ENCODE peak calls at places on chromosomes 3 and 15, in eight cellular contexts. One of them, this sample, is unnamed.

GRCh38 chr3:46905191-46905560 is 27.7 kb downstream of the PTH1R start:
- DNase-seq in A549: no peak
- DNase-seq in IMR-90: no peak
- DNase-seq in HCT116: no peak
- DNase-seq in K562: no peak
- DNase-seq in GM12878: no peak
- DNase-seq in H1: no peak
- DNase-seq in HepG2: no peak
- DNase-seq in this sample: no peak

GRCh38 chr3:128480278-128480677 is 12.7 kb downstream of the GATA2 start:
- DNase-seq in A549: no peak
- DNase-seq in IMR-90: no peak
- DNase-seq in HCT116: no peak
- DNase-seq in K562: no peak
- DNase-seq in GM12878: no peak
- DNase-seq in H1: no peak
- DNase-seq in HepG2: no peak
- DNase-seq in this sample: no peak

GRCh38 chr3:170458285-170458684 is 39.6 kb downstream of the CLDN11 start:
- DNase-seq in A549: no peak
- DNase-seq in IMR-90: no peak
- DNase-seq in HCT116: no peak
- DNase-seq in K562: no peak
- DNase-seq in GM12878: no peak
- DNase-seq in H1: peak
- DNase-seq in HepG2: no peak
- DNase-seq in this sample: no peak

GRCh38 chr15:69653846-69654245 is 201.2 kb downstream of the RPLP1 start:
- DNase-seq in A549: no peak
- DNase-seq in IMR-90: no peak
- DNase-seq in HCT116: no peak
- DNase-seq in K562: no peak
- DNase-seq in GM12878: no peak
- DNase-seq in H1: no peak
- DNase-seq in HepG2: no peak
- DNase-seq in this sample: no peak

GRCh38 chr3:194562986-194563385 is 70.2 kb downstream of the TMEM44 start:
- DNase-seq in A549: no peak
- DNase-seq in IMR-90: no peak
- DNase-seq in HCT116: no peak
- DNase-seq in K562: no peak
- DNase-seq in GM12878: no peak
- DNase-seq in H1: no peak
- DNase-seq in HepG2: no peak
- DNase-seq in this sample: no peak

GRCh38 chr15:70348581-70349344 is 251.0 kb upstream of the TLE3 start:
- DNase-seq in A549: no peak
- DNase-seq in IMR-90: no peak
- DNase-seq in HCT116: no peak
- DNase-seq in K562: no peak
- DNase-seq in GM12878: no peak
- DNase-seq in H1: no peak
- DNase-seq in HepG2: no peak
- DNase-seq in this sample: no peak

GRCh38 chr3:52056521-52056967 is at the start of gene DUSP7:
- DNase-seq in A549: peak
- DNase-seq in IMR-90: peak
- DNase-seq in HCT116: no peak
- DNase-seq in K562: peak
- DNase-seq in GM12878: no peak
- DNase-seq in H1: peak
- DNase-seq in HepG2: no peak
- DNase-seq in this sample: peak

GRCh38 chr3:121651684-121652083 is 9.0 kb downstream of the HCLS1 start:
- DNase-seq in A549: no peak
- DNase-seq in IMR-90: no peak
- DNase-seq in HCT116: no peak
- DNase-seq in K562: no peak
- DNase-seq in GM12878: no peak
- DNase-seq in H1: no peak
- DNase-seq in HepG2: peak
- DNase-seq in this sample: no peak

GRCh38 chr3:127542441-127542952 is 48.0 kb downstream of the TPRA1 start:
- DNase-seq in A549: no peak
- DNase-seq in IMR-90: no peak
- DNase-seq in HCT116: no peak
- DNase-seq in K562: no peak
- DNase-seq in GM12878: no peak
- DNase-seq in H1: no peak
- DNase-seq in HepG2: peak
- DNase-seq in this sample: no peak

GRCh38 chr3:27596920-27597319 is 112.7 kb upstream of the SLC4A7 start:
- DNase-seq in A549: no peak
- DNase-seq in IMR-90: peak
- DNase-seq in HCT116: no peak
- DNase-seq in K562: no peak
- DNase-seq in GM12878: no peak
- DNase-seq in H1: no peak
- DNase-seq in HepG2: no peak
- DNase-seq in this sample: no peak

GRCh38 chr3:78101363-78101762 is 1061.5 kb downstream of the ROBO2 start:
- DNase-seq in A549: no peak
- DNase-seq in IMR-90: peak
- DNase-seq in HCT116: no peak
- DNase-seq in K562: no peak
- DNase-seq in GM12878: no peak
- DNase-seq in H1: no peak
- DNase-seq in HepG2: no peak
- DNase-seq in this sample: no peak

GRCh38 chr3:154327871-154328270 is 3.6 kb upstream of the DHX36 start:
- DNase-seq in A549: no peak
- DNase-seq in IMR-90: no peak
- DNase-seq in HCT116: no peak
- DNase-seq in K562: no peak
- DNase-seq in GM12878: no peak
- DNase-seq in H1: no peak
- DNase-seq in HepG2: no peak
- DNase-seq in this sample: no peak

GRCh38 chr3:194586839-194587238 is 46.4 kb downstream of the TMEM44 start:
- DNase-seq in A549: no peak
- DNase-seq in IMR-90: peak
- DNase-seq in HCT116: no peak
- DNase-seq in K562: no peak
- DNase-seq in GM12878: no peak
- DNase-seq in H1: no peak
- DNase-seq in HepG2: no peak
- DNase-seq in this sample: no peak

GRCh38 chr3:174620138-174620537 is 239.0 kb upstream of the NAALADL2 start:
- DNase-seq in A549: no peak
- DNase-seq in IMR-90: no peak
- DNase-seq in HCT116: peak
- DNase-seq in K562: no peak
- DNase-seq in GM12878: no peak
- DNase-seq in H1: no peak
- DNase-seq in HepG2: no peak
- DNase-seq in this sample: no peak

GRCh38 chr3:43995078-43995928 is 246.4 kb upstream of the TOPAZ1 start:
- DNase-seq in A549: no peak
- DNase-seq in IMR-90: no peak
- DNase-seq in HCT116: no peak
- DNase-seq in K562: no peak
- DNase-seq in GM12878: no peak
- DNase-seq in H1: peak
- DNase-seq in HepG2: no peak
- DNase-seq in this sample: peak

GRCh38 chr3:140727886-140728285 is 50.0 kb downstream of the TRIM42 start:
- DNase-seq in A549: no peak
- DNase-seq in IMR-90: no peak
- DNase-seq in HCT116: no peak
- DNase-seq in K562: no peak
- DNase-seq in GM12878: no peak
- DNase-seq in H1: no peak
- DNase-seq in HepG2: peak
- DNase-seq in this sample: no peak

GRCh38 chr3:140733623-140734022 is 55.8 kb downstream of the TRIM42 start:
- DNase-seq in A549: no peak
- DNase-seq in IMR-90: no peak
- DNase-seq in HCT116: no peak
- DNase-seq in K562: no peak
- DNase-seq in GM12878: no peak
- DNase-seq in H1: no peak
- DNase-seq in HepG2: no peak
- DNase-seq in this sample: no peak

GRCh38 chr3:140736863-140737460 is 59.1 kb downstream of the TRIM42 start:
- DNase-seq in A549: peak
- DNase-seq in IMR-90: no peak
- DNase-seq in HCT116: no peak
- DNase-seq in K562: peak
- DNase-seq in GM12878: no peak
- DNase-seq in H1: peak
- DNase-seq in HepG2: peak
- DNase-seq in this sample: peak

GRCh38 chr3:140726061-140726460 is 48.2 kb downstream of the TRIM42 start:
- DNase-seq in A549: no peak
- DNase-seq in IMR-90: no peak
- DNase-seq in HCT116: no peak
- DNase-seq in K562: no peak
- DNase-seq in GM12878: no peak
- DNase-seq in H1: no peak
- DNase-seq in HepG2: no peak
- DNase-seq in this sample: no peak

GRCh38 chr3:140731440-140732119 is 53.7 kb downstream of the TRIM42 start:
- DNase-seq in A549: no peak
- DNase-seq in IMR-90: no peak
- DNase-seq in HCT116: no peak
- DNase-seq in K562: no peak
- DNase-seq in GM12878: no peak
- DNase-seq in H1: no peak
- DNase-seq in HepG2: no peak
- DNase-seq in this sample: no peak
- TF ChIP-seq RAD21 in A549: no peak
- TF ChIP-seq RAD21 in IMR-90: no peak
- TF ChIP-seq RAD21 in HCT116: no peak
- TF ChIP-seq RAD21 in K562: no peak
- TF ChIP-seq RAD21 in GM12878: no peak
- TF ChIP-seq RAD21 in H1: no peak
- TF ChIP-seq RAD21 in HepG2: no peak
- TF ChIP-seq RAD21 in this sample: no peak

DNA sequence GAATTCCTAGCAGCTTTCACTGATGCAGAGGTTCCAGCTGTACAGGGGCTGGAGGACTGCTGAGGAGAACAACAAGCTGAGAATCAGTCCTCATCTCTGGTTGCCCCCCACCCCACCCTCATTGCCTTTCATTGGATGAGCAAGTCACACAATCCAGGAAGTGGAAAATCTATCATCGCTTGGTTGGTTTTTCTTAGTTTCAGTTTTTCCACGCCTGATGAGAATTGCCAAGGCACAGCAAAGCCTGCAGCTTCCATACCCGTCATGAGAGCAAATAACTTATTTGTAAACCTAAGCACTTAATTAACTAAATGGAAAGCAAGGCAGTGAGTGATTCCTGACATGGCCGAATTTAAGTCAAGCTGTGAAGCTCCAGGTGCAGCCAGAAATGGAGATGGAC is 21.4 kb upstream of the LIPC start:
- DNase-seq in A549: no peak
- DNase-seq in IMR-90: peak
- DNase-seq in HCT116: no peak
- DNase-seq in K562: no peak
- DNase-seq in GM12878: peak
- DNase-seq in H1: no peak
- DNase-seq in HepG2: no peak
- DNase-seq in this sample: no peak
- TF ChIP-seq RAD21 in A549: no peak
- TF ChIP-seq RAD21 in IMR-90: no peak
- TF ChIP-seq RAD21 in HCT116: no peak
- TF ChIP-seq RAD21 in K562: no peak
- TF ChIP-seq RAD21 in GM12878: no peak
- TF ChIP-seq RAD21 in H1: no peak
- TF ChIP-seq RAD21 in HepG2: no peak
- TF ChIP-seq RAD21 in this sample: no peak

GRCh38 chr3:24067483-24067882 is 122.4 kb downstream of the NR1D2 start:
- DNase-seq in A549: no peak
- DNase-seq in IMR-90: no peak
- DNase-seq in HCT116: no peak
- DNase-seq in K562: no peak
- DNase-seq in GM12878: no peak
- DNase-seq in H1: no peak
- DNase-seq in HepG2: no peak
- DNase-seq in this sample: no peak
- TF ChIP-seq RAD21 in A549: no peak
- TF ChIP-seq RAD21 in IMR-90: no peak
- TF ChIP-seq RAD21 in HCT116: no peak
- TF ChIP-seq RAD21 in K562: no peak
- TF ChIP-seq RAD21 in GM12878: no peak
- TF ChIP-seq RAD21 in H1: no peak
- TF ChIP-seq RAD21 in HepG2: no peak
- TF ChIP-seq RAD21 in this sample: no peak

DNA sequence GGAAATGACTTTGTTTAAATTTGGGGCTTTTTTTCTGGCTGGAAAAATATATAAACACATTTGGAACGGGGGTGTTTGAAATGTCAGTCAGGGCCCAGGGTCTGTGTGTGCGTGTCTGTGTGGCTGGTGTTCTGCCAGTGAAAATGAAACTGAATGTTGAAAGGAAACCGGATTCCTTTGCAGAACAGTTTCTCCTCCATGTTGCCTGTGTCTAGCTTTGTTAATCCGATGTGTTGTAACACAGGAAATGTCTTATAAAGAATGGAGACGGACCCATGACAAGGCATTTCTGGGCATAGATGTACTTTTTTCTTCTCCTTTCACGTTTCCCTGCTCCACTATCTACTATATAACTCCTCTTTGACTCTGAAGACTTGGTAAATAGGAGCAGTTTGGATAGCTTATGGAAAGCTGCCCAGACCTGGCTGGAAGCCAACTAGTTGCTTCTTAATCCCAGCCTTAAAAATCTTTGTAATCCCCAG is 2.8 kb downstream of the SQOR start:
- DNase-seq in A549: peak
- DNase-seq in IMR-90: peak
- DNase-seq in HCT116: no peak
- DNase-seq in K562: no peak
- DNase-seq in GM12878: peak
- DNase-seq in H1: no peak
- DNase-seq in HepG2: peak
- DNase-seq in this sample: no peak
- TF ChIP-seq RAD21 in A549: no peak
- TF ChIP-seq RAD21 in IMR-90: no peak
- TF ChIP-seq RAD21 in HCT116: no peak
- TF ChIP-seq RAD21 in K562: no peak
- TF ChIP-seq RAD21 in GM12878: no peak
- TF ChIP-seq RAD21 in H1: no peak
- TF ChIP-seq RAD21 in HepG2: no peak
- TF ChIP-seq RAD21 in this sample: no peak

DNA sequence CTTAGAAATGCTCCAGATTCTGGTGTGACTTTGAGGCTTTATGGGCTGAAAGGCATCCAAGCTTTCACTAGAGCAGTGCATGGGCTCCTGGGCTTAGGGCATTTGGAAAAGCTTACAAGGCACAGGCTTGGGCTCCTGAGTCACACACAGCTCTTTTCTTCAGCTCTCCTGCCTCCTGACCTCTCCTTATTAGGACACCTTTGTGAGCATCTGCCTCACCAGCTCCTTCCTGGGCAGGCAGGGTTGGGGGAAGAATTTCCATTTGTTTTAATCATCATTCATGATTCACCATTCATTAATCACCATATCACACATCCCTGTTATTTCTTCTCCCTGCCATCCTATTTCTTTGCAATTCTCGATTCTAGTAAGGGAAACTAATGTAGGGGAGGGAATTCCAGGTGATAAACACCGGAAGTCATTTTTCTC is 22.3 kb downstream of the CDCP1 start:
- DNase-seq in A549: peak
- DNase-seq in IMR-90: peak
- DNase-seq in HCT116: peak
- DNase-seq in K562: no peak
- DNase-seq in GM12878: no peak
- DNase-seq in H1: no peak
- DNase-seq in HepG2: no peak
- DNase-seq in this sample: no peak
- TF ChIP-seq RAD21 in A549: no peak
- TF ChIP-seq RAD21 in IMR-90: peak
- TF ChIP-seq RAD21 in HCT116: no peak
- TF ChIP-seq RAD21 in K562: no peak
- TF ChIP-seq RAD21 in GM12878: no peak
- TF ChIP-seq RAD21 in H1: no peak
- TF ChIP-seq RAD21 in HepG2: no peak
- TF ChIP-seq RAD21 in this sample: no peak